ENCODE peak calls at places on chromosomes 6 and 20, in four cellular contexts. X, H, M and K are unnamed samples.

GRCh38 chr6:105363100-105363754 is 39.7 kb downstream of the PREP start:
- DNase-seq in H (no peak), X (no peak), M (no peak), K (no peak)

GRCh38 chr6:137877113-137877512 is 10.1 kb downstream of the TNFAIP3 start:
- DNase-seq in X (no peak), H (no peak), M (no peak), K (no peak)

GRCh38 chr6:13014551-13015378 is 298.2 kb downstream of the PHACTR1 start:
- DNase-seq in M (no peak), X (no peak), H (peak; percentile 52), K (no peak)

GRCh38 chr6:21599074-21599639 is 5.6 kb downstream of the SOX4 start:
- DNase-seq in H (no peak), M (no peak), X (no peak), K (no peak)

GRCh38 chr6:78883651-78884050 is 16.3 kb downstream of the IRAK1BP1 start:
- DNase-seq in M (no peak), H (no peak), X (no peak), K (no peak)

GRCh38 chr20:25669826-25670422 is 26.7 kb downstream of the ZNF337 start:
- DNase-seq in M (no peak), X (no peak), H (no peak), K (no peak)

GRCh38 chr20:17856024-17856564 is 112.5 kb downstream of the SNX5 start:
- DNase-seq in X (peak; percentile 67), M (no peak), H (peak; percentile 61), K (no peak)

GRCh38 chr20:57480444-57481152 is 44.3 kb downstream of the CTCFL start:
- DNase-seq in H (no peak), M (no peak), X (no peak), K (no peak)

GRCh38 chr20:3980260-3981131 is 34.9 kb downstream of the RNF24 start:
- DNase-seq in H (no peak), M (no peak), X (peak; percentile 26), K (peak; percentile 66)

GRCh38 chr6:144675231-144675861 is 390.2 kb downstream of the UTRN start:
- DNase-seq in X (no peak), H (no peak), M (no peak), K (peak; percentile 51)

GRCh38 chr20:49320460-49320859 is 42.6 kb upstream of the ZNFX1 start:
- DNase-seq in M (no peak), X (no peak), H (no peak), K (no peak)

GRCh38 chr6:52523363-52524207 is 53.3 kb downstream of the TRAM2 start:
- DNase-seq in X (no peak), M (no peak), H (no peak), K (no peak)

GRCh38 chr20:22905667-22906066 is 129.4 kb upstream of the SSTR4 start:
- DNase-seq in X (peak; percentile 58), M (no peak), H (no peak), K (peak; percentile 8)

GRCh38 chr6:33714385-33715040 is 3.0 kb upstream of the UQCC2 start:
- DNase-seq in X (no peak), H (peak; percentile 34), M (no peak), K (no peak)

GRCh38 chr6:31470801-31471200 is 27.1 kb upstream of the MICB start:
- DNase-seq in H (no peak), M (no peak), X (no peak), K (no peak)

GRCh38 chr6:79778794-79779193 is 147.7 kb downstream of the SH3BGRL2 start:
- DNase-seq in M (no peak), H (no peak), X (no peak), K (no peak)

GRCh38 chr6:32854376-32855178 is 585 bp downstream of the PSMB9 start:
- DNase-seq in M (no peak), X (peak; percentile 57), H (no peak), K (no peak)

GRCh38 chr6:139515511-139515910 is 141.1 kb upstream of the CITED2 start:
- DNase-seq in X (no peak), H (no peak), M (no peak), K (no peak)

GRCh38 chr6:123118811-123119210 is 122.8 kb downstream of the CLVS2 start:
- DNase-seq in M (no peak), H (no peak), X (no peak), K (no peak)

GRCh38 chr20:35791823-35792222 is 20.0 kb downstream of the PHF20 start:
- DNase-seq in X (no peak), M (no peak), H (no peak), K (no peak)

GRCh38 chr20:59580208-59580980 is 23.9 kb upstream of the PHACTR3 start:
- DNase-seq in X (no peak), H (no peak), M (no peak), K (no peak)

GRCh38 chr6:107629545-107630147 is 139.7 kb downstream of the SOBP start:
- DNase-seq in H (no peak), X (no peak), M (no peak), K (no peak)

GRCh38 chr20:21767739-21768223 is 62.3 kb downstream of the PAX1 start:
- DNase-seq in X (no peak), H (no peak), M (no peak), K (peak; percentile 36)

GRCh38 chr6:133645000-133645619 is 243.8 kb upstream of the TCF21 start:
- DNase-seq in H (no peak), M (no peak), X (peak; percentile 31), K (peak; percentile 33)

GRCh38 chr20:9518776-9519175 is 4.4 kb downstream of the LAMP5 start:
- DNase-seq in M (no peak), H (no peak), X (no peak), K (no peak)

GRCh38 chr20:9517297-9518134 is 3.1 kb downstream of the LAMP5 start:
- DNase-seq in H (no peak), M (no peak), X (no peak), K (no peak)

GRCh38 chr20:9515761-9516657 is 1.6 kb downstream of the LAMP5 start:
- DNase-seq in M (no peak), X (no peak), H (no peak), K (peak; percentile 42)

GRCh38 chr20:9516658-9516987 is 2.2 kb downstream of the LAMP5 start:
- DNase-seq in M (no peak), X (no peak), H (no peak), K (no peak)

GRCh38 chr20:9520096-9520495 is 5.7 kb downstream of the LAMP5 start:
- DNase-seq in M (no peak), X (no peak), H (no peak), K (no peak)
- H3K4me3 ChIP-seq in M (no peak overlapping the region), X (no peak overlapping the region), H (no peak overlapping the region), K (no peak overlapping the region)

GRCh38 chr6:35079311-35080000 is 61.7 kb downstream of the TCP11 start:
- DNase-seq in H (peak; percentile 29), M (no peak), X (no peak), K (peak; percentile 16)

GRCh38 chr6:35080016-35080680 is 61.0 kb downstream of the TCP11 start:
- DNase-seq in H (peak; percentile 35), X (no peak), M (no peak), K (peak; percentile 7)

GRCh38 chr6:35081426-35081851 is 59.7 kb downstream of the TCP11 start:
- DNase-seq in X (no peak), M (no peak), H (peak; percentile 38), K (peak; percentile 51)

GRCh38 chr6:35082046-35082732 is 59.0 kb downstream of the TCP11 start:
- DNase-seq in M (no peak), H (peak; percentile 42), X (peak; percentile 14), K (no peak)

GRCh38 chr6:35080821-35081425 is 60.2 kb downstream of the TCP11 start:
- DNase-seq in H (peak; percentile 42), X (no peak), M (no peak), K (no peak)
- H3K4me1 ChIP-seq in H (no peaks in the 10 kb centered on the region), X (no peaks in the 10 kb centered on the region), M (peaks cover 16% of the 10 kb centered on the region), K (peaks cover 10% of the 10 kb centered on the region)

DNA sequence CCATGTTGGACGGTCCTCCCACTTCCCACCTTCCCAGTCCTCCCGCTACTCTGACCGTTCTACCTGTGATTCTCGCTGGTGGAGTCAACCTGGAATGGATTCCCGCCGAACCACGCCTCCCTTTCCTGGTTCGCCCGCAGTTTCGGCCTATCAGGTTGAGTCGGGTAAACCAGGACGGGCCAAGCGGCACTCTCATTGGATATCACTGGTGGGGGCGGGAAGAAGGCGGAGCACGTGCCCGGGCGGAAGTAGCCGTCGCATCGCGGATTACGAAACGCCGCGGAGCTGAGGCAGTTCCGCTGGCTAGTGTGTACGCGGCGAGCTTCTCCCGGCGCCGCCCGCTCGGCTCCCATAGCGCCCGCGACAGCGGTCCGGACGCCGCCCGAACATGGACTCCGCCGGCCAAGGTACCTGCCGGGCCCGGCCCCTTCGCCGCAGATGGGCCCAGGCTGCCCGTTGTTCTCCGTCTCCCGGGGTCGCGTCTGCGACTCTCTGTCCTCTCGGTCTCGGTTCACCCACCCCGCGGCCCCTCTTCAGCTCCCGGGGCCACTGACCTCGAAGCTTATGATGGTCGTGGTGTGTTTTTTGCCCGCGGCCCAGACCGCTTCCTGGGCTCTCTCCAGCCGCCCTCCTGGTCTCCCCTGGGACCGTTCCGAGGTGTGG is at the start of gene TPD52L2:
- DNase-seq in M (peak; percentile 99), H (peak; percentile 99), X (peak; percentile 99), K (peak; percentile 98)
- TF ChIP-seq POLR2A in M (peak; percentile 54), H (peak; percentile 87), X (peak; percentile 72), K (peak; percentile 89)

GRCh38 chr6:27293436-27294152 is 18.5 kb downstream of the POM121L2 start:
- DNase-seq in X (no peak), H (no peak), M (no peak), K (no peak)
- H3K4me3 ChIP-seq in X (no peak overlapping the region), H (no peak overlapping the region), M (no peak overlapping the region), K (no peak overlapping the region)

GRCh38 chr20:434221-434620 is 26.1 kb downstream of the RBCK1 start:
- DNase-seq in H (no peak), X (no peak), M (no peak), K (no peak)

GRCh38 chr20:437787-438486 is 24.4 kb downstream of the TBC1D20 start:
- DNase-seq in X (no peak), H (no peak), M (no peak), K (no peak)

GRCh38 chr20:434661-435419 is 26.7 kb downstream of the RBCK1 start:
- DNase-seq in H (no peak), M (no peak), X (no peak), K (no peak)

GRCh38 chr20:435558-435957 is 26.8 kb downstream of the TBC1D20 start:
- DNase-seq in X (no peak), H (no peak), M (no peak), K (peak; percentile 45)

DNA sequence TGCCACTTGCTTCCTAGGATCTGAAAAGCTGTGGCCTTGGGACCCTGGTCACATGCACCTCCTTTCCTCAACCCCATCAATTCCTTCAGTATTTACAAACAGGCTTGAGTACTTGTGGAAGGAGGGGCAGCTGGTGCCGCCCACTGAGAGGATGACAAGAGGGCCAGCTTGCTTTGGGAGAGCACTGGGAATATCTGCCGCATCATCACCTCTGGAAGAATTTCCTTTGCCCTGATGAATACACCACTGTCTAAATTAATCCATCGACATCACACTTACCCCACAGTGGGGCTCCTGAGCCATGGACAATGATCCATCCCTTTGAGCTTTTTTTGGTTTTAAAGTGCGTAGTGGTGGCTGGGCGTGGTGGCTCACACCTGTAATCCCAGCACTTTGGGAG is 25.9 kb downstream of the TBC1D20 start:
- DNase-seq in M (no peak), H (no peak), X (no peak), K (no peak)
- H3K4me1 ChIP-seq in M (peaks cover 10% of the 10 kb centered on the region), H (no peaks in the 10 kb centered on the region), X (no peaks in the 10 kb centered on the region), K (no peaks in the 10 kb centered on the region)

DNA sequence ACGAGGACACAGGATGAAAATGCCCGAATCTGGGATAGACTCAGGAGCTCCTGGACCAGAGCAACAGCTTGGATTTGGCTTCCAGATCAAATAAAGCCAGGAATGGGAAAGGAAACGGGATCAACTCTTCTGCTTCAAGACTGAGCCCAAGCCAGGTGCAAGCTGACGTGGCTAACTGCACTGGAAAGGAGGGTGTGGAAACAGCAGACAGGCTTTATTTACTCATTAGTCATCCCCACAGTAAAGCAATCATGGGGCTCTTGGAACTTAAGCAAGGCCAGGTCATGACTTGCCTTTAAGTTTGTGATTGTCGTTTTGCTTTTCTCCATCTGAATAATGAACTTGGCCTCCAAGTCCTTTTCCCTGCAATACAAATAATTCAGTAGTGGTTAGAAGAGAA is 45.2 kb downstream of the KIF16B start:
- DNase-seq in X (peak; percentile 78), M (no peak), H (peak; percentile 77), K (peak; percentile 69)
- TF ChIP-seq POLR2A in X (no peak), M (no peak), H (no peak), K (no peak)